ENCODE peak calls at places on chromosomes 11 and 22, in four cellular contexts. B, S, N and V are unnamed samples.

GRCh38 chr11:64854534-64855502 is 10.4 kb upstream of the CDC42BPG start:
- DNase-seq in B (peak), S (peak), N (peak), V (peak)

GRCh38 chr11:12667646-12668045 is 6.6 kb upstream of the TEAD1 start:
- DNase-seq in B (no peak), S (no peak), N (no peak), V (no peak)

GRCh38 chr11:90803366-90803765 is 580.5 kb upstream of the CHORDC1 start:
- DNase-seq in B (no peak), S (no peak), N (peak), V (peak)

GRCh38 chr11:121521145-121522042 is 68.6 kb upstream of the SORL1-AS1 start:
- DNase-seq in B (no peak), S (no peak), N (no peak), V (no peak)

GRCh38 chr22:50340157-50340879 is 2.8 kb upstream of the PPP6R2 start:
- DNase-seq in B (no peak), S (no peak), N (no peak), V (no peak)

GRCh38 chr22:46941958-46942815 is 179.7 kb downstream of the TBC1D22A start:
- DNase-seq in B (no peak), S (no peak), N (no peak), V (no peak)

GRCh38 chr11:100221791-100222190 is 465.3 kb upstream of the ARHGAP42 start:
- DNase-seq in B (no peak), S (no peak), N (no peak), V (no peak)

GRCh38 chr22:29003975-29004646 is 57.5 kb downstream of the C22orf31 start:
- DNase-seq in B (no peak), S (no peak), N (no peak), V (no peak)

GRCh38 chr11:102791271-102792036 is 6.5 kb downstream of the MMP1 start:
- DNase-seq in B (no peak), S (no peak), N (peak), V (no peak)

GRCh38 chr22:19605508-19606331 is 81.5 kb upstream of the CLDN5 start:
- DNase-seq in B (no peak), S (no peak), N (no peak), V (no peak)

GRCh38 chr11:130522284-130522961 is 74.0 kb downstream of the ADAMTS15 start:
- DNase-seq in B (peak), S (no peak), N (peak), V (peak)

GRCh38 chr22:37419916-37420655 is 7.2 kb downstream of the ELFN2 start:
- DNase-seq in B (no peak), S (no peak), N (no peak), V (no peak)

GRCh38 chr22:35950262-35950661 is 78.4 kb downstream of the RBFOX2 start:
- DNase-seq in B (no peak), S (no peak), N (no peak), V (no peak)

GRCh38 chr11:59756845-59757244 is 1.7 kb downstream of the STX3 start:
- DNase-seq in B (no peak), S (no peak), N (peak), V (no peak)

GRCh38 chr22:22431271-22432220 is 77.0 kb downstream of the ZNF280B start:
- DNase-seq in B (peak), S (peak), N (peak), V (no peak)

GRCh38 chr22:42269407-42270177 is 861 bp downstream of the TCF20 start:
- DNase-seq in B (no peak), S (peak), N (no peak), V (no peak)

GRCh38 chr11:64675417-64676252 is 47.4 kb downstream of the NRXN2 start:
- DNase-seq in B (no peak), S (no peak), N (no peak), V (peak)

GRCh38 chr11:65496304-65497140 is 2.3 kb upstream of the MALAT1 start:
- DNase-seq in B (no peak), S (no peak), N (no peak), V (no peak)

GRCh38 chr11:37712246-37712645 is 1114.2 kb upstream of the RAG2 start:
- DNase-seq in B (no peak), S (no peak), N (no peak), V (no peak)

GRCh38 chr22:41256898-41257260 is 16.1 kb upstream of the CHADL start:
- DNase-seq in B (peak), S (no peak), N (peak), V (no peak)

GRCh38 chr11:86477495-86478155 is 102.9 kb downstream of the CCDC81 start:
- DNase-seq in B (no peak), S (no peak), N (peak), V (no peak)

GRCh38 chr11:69918231-69918937 is 99.2 kb upstream of the FGF3 start:
- DNase-seq in B (no peak), S (no peak), N (no peak), V (no peak)

GRCh38 chr11:66064571-66064970 is 5.5 kb upstream of the PACS1 start:
- DNase-seq in B (no peak), S (no peak), N (no peak), V (no peak)

GRCh38 chr11:126978155-126978554 is 22.4 kb downstream of the KIRREL3 start:
- DNase-seq in B (no peak), S (no peak), N (peak), V (no peak)

GRCh38 chr11:122365545-122366380 is 249.7 kb upstream of the BLID start:
- DNase-seq in B (no peak), S (no peak), N (no peak), V (no peak)